ENCODE peak calls at places on chromosomes 3 and 15, in six cellular contexts. Q is small intestine, G is IMR-90, C is fibroblast of lung, P is HCT116, M is SJSA1. H is an unnamed sample.
A peak's percentile ranks its signal among the peaks of the same experiment; 100 is the strongest.

GRCh38 chr15:25967120-25967519 is 104.0 kb upstream of the ATP10A start:
- DNase-seq in C (no peak), G (peak; percentile 1), Q (no peak), M (peak; percentile 41), P (no peak), H (no peak)

GRCh38 chr3:25460751-25461150 is 32.7 kb downstream of the RARB start:
- DNase-seq in M (no peak), P (no peak), C (no peak), G (no peak), Q (no peak), H (no peak)

GRCh38 chr3:118501152-118501551 is 533.5 kb downstream of the IGSF11 start:
- DNase-seq in C (peak; percentile 54), Q (no peak), M (peak; percentile 28), P (peak; percentile 21), G (no peak), H (peak; percentile 24)

GRCh38 chr3:13548696-13549512 is at the start of gene FBLN2:
- DNase-seq in M (peak; percentile 14), P (no peak), C (peak; percentile 32), G (no peak), Q (no peak), H (no peak)

GRCh38 chr15:65666257-65666656 is 44.5 kb downstream of the SLC24A1 start:
- DNase-seq in Q (no peak), M (no peak), C (peak; percentile 68), G (peak; percentile 88), P (no peak), H (no peak)

GRCh38 chr3:189056612-189057352 is 115.0 kb upstream of the TPRG1 start:
- DNase-seq in Q (no peak), G (no peak), C (no peak), P (no peak), M (no peak), H (no peak)

GRCh38 chr3:168116279-168116678 is 20.6 kb upstream of the GOLIM4 start:
- DNase-seq in Q (no peak), P (no peak), M (no peak), G (no peak), C (peak; percentile 65), H (no peak)

GRCh38 chr3:73148207-73148606 is 86.7 kb downstream of the EBLN2 start:
- DNase-seq in G (no peak), M (no peak), P (no peak), C (no peak), Q (no peak), H (no peak)

GRCh38 chr15:88083828-88084760 is 172.4 kb downstream of the NTRK3 start:
- DNase-seq in M (no peak), G (no peak), C (no peak), P (no peak), Q (no peak), H (no peak)

GRCh38 chr3:14154895-14155432 is 23.4 kb downstream of the XPC start:
- DNase-seq in C (no peak), Q (no peak), M (no peak), P (no peak), G (no peak), H (no peak)

GRCh38 chr15:66647358-66647757 is 54.7 kb upstream of the SMAD6 start:
- DNase-seq in C (no peak), Q (no peak), G (no peak), P (no peak), M (no peak), H (no peak)

GRCh38 chr3:80152692-80153091 is 384.9 kb upstream of the ROBO1 start:
- DNase-seq in P (no peak), G (no peak), C (no peak), M (no peak), Q (no peak), H (no peak)

GRCh38 chr3:24682141-24682547 is 187.5 kb upstream of the THRB start:
- DNase-seq in C (peak; percentile 35), P (no peak), M (no peak), Q (no peak), G (no peak), H (no peak)

GRCh38 chr15:60721706-60722105 is 242.8 kb upstream of the ICE2 start:
- DNase-seq in C (peak; percentile 64), Q (no peak), P (no peak), M (peak; percentile 28), G (peak; percentile 80), H (no peak)

GRCh38 chr15:68386587-68387287 is 45.2 kb downstream of the ITGA11 start:
- DNase-seq in Q (no peak), C (no peak), G (no peak), P (no peak), M (no peak), H (peak; percentile 12)

DNA sequence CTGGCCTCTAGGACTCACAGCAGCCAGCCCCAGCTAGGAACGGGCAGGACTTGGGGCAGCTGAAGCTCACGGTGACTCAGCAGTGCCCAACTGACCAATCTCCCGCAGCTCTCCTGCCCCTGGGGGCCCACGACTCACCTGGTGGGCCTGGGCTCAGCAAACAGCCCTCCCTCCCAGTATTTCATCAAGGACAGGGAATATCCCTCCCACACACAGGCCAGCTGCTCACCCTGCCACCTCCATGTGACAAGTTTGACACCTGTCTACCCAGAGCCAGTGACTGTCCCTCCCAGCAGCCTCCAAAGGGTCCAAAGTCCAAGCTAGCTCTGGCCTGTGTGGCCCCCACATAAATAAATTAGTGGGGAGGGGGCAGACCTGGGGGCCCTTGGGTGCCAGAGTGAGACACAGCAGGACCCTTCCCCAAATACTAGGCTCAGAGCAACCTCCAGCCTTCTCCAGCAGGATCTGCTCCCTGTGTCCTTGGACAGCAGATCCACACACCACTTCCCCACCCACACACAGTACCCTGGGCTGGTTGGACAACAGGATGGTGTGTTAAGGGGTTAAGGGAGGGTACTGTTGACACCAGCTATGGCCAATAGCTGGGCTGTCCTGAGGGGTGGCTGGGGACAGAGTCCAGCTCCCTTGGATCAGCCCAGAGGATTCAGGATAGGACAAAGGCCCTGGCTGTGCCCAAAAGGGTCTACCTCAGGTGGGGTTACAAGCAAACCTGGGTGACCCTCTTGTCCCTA is 4.3 kb downstream of the GNAT1 start:
- DNase-seq in G (no peak), P (no peak), Q (no peak), C (no peak), M (no peak), H (no peak)
- H3K4me1 ChIP-seq in G (no peaks in the 10 kb centered on the region), P (peaks cover 8% of the 10 kb centered on the region), Q (no peaks in the 10 kb centered on the region), C (no peaks in the 10 kb centered on the region), M (peaks cover 5% of the 10 kb centered on the region), H (peaks cover 4% of the 10 kb centered on the region)

DNA sequence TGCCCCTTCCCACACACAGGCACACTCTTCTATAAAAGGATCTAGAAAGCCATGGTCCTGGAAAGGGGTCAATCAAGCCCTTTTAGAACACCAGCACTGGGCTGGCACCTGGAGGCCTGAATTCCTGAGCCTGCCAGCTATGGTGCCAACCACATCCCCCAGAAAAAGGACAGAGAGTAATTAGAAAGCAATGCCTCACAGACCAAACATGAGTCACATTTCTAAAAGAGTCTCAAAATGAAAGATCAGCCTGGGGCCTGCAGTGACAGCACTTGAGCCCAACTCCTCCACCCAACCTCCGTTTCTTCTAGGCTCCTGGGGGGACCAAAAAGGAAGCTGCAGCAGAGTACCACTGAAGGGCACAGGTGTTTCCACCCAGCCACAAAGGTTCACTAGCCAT is 14.1 kb downstream of the MYLK start:
- DNase-seq in G (peak; percentile 24), Q (no peak), M (peak; percentile 18), P (no peak), C (no peak), H (no peak)
- H3K4me3 ChIP-seq in G (no peak overlapping the region), Q (no peak overlapping the region), M (no peak overlapping the region), P (no peak overlapping the region), C (no peak overlapping the region), H (no peak overlapping the region)

GRCh38 chr15:28019594-28020320 is 79.4 kb downstream of the OCA2 start:
- DNase-seq in P (no peak), C (no peak), G (no peak), M (no peak), Q (no peak), H (peak; percentile 6)
- H3K4me1 ChIP-seq in P (no peaks in the 10 kb centered on the region), C (no peaks in the 10 kb centered on the region), G (no peaks in the 10 kb centered on the region), M (no peaks in the 10 kb centered on the region), Q (no peaks in the 10 kb centered on the region), H (no peaks in the 10 kb centered on the region)

DNA sequence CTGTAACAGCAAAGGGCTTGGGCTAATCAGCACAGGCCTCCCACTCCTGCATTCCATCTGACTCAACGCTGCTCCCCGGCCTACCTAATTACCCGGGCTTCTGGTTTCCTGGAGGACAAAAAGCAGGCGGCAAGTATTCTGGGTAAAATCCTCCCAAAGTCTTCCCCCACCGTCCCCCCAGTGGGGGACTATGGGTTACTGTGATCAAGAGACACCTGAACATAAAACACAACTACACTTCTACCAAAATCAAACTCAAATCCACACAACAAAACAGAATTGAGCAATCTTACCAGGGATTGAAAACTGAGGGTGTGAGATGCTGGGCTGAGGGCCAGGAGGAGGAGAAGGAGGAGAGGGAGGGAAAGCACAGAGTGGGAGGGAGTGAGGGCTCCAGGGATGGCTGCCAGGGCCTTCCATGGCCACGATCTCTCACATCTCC is 8.9 kb upstream of the NCKIPSD start:
- DNase-seq in G (peak; percentile 85), Q (no peak), C (peak; percentile 94), M (peak; percentile 75), P (peak; percentile 32), H (peak; percentile 60)
- H3K4me3 ChIP-seq in G (peak overlapping the region; percentile 0), Q (no peak overlapping the region), C (peak overlapping the region; percentile 38), M (peak overlapping the region; percentile 20), P (no peak overlapping the region), H (no peak overlapping the region)